ENCODE peak calls at places on chromosomes 4 and X, in seven cellular contexts. J is K562, H is HCT116, G is WTC11, A is HepG2, S is GM12878, X is H1. M is an unnamed sample.

GRCh38 chrX:65994519-65995501 is 45.1 kb downstream of the VSIG4 start:
- DNase-seq in J (no peak), H (no peak), G (no peak), A (no peak), S (no peak), X (no peak), M (no peak)

GRCh38 chrX:32893751-32894150 is 317.6 kb downstream of the DMD start:
- DNase-seq in J (no peak), H (no peak), G (no peak), A (no peak), S (no peak), X (no peak), M (no peak)

GRCh38 chr4:152500798-152501434 is 35.0 kb downstream of the FBXW7 start:
- DNase-seq in J (peak), H (peak), G (peak), A (peak), S (peak), X (peak), M (peak)

GRCh38 chr4:71553605-71554004 is 214.8 kb downstream of the SLC4A4 start:
- DNase-seq in J (peak), H (peak), G (no peak), A (no peak), S (no peak), X (no peak), M (peak)

GRCh38 chr4:27350161-27350560 is 489.5 kb downstream of the STIM2 start:
- DNase-seq in J (no peak), H (peak), G (no peak), A (no peak), S (no peak), X (no peak), M (no peak)

GRCh38 chr4:61805979-61806378 is 605.9 kb downstream of the ADGRL3 start:
- DNase-seq in J (no peak), H (no peak), G (no peak), A (no peak), S (no peak), X (no peak), M (no peak)

GRCh38 chrX:71144651-71145050 is at the start of gene NLGN3:
- DNase-seq in J (no peak), H (no peak), G (peak), A (no peak), S (no peak), X (no peak), M (no peak)

GRCh38 chr4:111937368-111937767 is 207.9 kb upstream of the FAM241A start:
- DNase-seq in J (no peak), H (peak), G (no peak), A (peak), S (no peak), X (no peak), M (peak)

GRCh38 chrX:103356023-103356798 is at the start of gene TCEAL9:
- DNase-seq in J (peak), H (peak), G (peak), A (peak), S (no peak), X (no peak), M (peak)

GRCh38 chr4:139920552-139920951 is 233.4 kb downstream of the MAML3 start:
- DNase-seq in J (no peak), H (no peak), G (no peak), A (no peak), S (no peak), X (no peak), M (no peak)

GRCh38 chr4:1856920-1857699 is 1.2 kb upstream of the LETM1 start:
- DNase-seq in J (peak), H (no peak), G (peak), A (no peak), S (no peak), X (no peak), M (no peak)

GRCh38 chr4:87304659-87305277 is 17.9 kb downstream of the HSD17B13 start:
- DNase-seq in J (no peak), H (no peak), G (no peak), A (no peak), S (no peak), X (no peak), M (peak)

GRCh38 chr4:57581200-57581599 is 471.0 kb upstream of the IGFBP7 start:
- DNase-seq in J (no peak), H (no peak), G (no peak), A (no peak), S (no peak), X (no peak), M (no peak)

GRCh38 chr4:142211444-142211843 is 575.1 kb downstream of the IL15 start:
- DNase-seq in J (no peak), H (no peak), G (no peak), A (no peak), S (no peak), X (no peak), M (no peak)

GRCh38 chr4:37981844-37982720 is 21.9 kb downstream of the PTTG2 start:
- DNase-seq in J (no peak), H (no peak), G (no peak), A (peak), S (no peak), X (no peak), M (no peak)

GRCh38 chr4:104418313-104418712 is 76.4 kb downstream of the CXXC4 start:
- DNase-seq in J (no peak), H (peak), G (no peak), A (no peak), S (no peak), X (no peak), M (no peak)

GRCh38 chr4:3013839-3014350 is 50.5 kb downstream of the GRK4 start:
- DNase-seq in J (no peak), H (no peak), G (no peak), A (peak), S (peak), X (no peak), M (no peak)

GRCh38 chr4:100290585-100290984 is 100.3 kb upstream of the DDIT4L start:
- DNase-seq in J (no peak), H (no peak), G (no peak), A (no peak), S (no peak), X (no peak), M (no peak)

GRCh38 chr4:38949416-38950051 is 81.9 kb downstream of the FAM114A1 start:
- DNase-seq in J (no peak), H (no peak), G (no peak), A (no peak), S (no peak), X (no peak), M (no peak)

GRCh38 chr4:185086053-185086452 is 57.0 kb upstream of the SLC25A4 start:
- DNase-seq in J (no peak), H (no peak), G (peak), A (no peak), S (no peak), X (no peak), M (no peak)

GRCh38 chr4:152064753-152065152 is 303.9 kb upstream of the GATB start:
- DNase-seq in J (no peak), H (no peak), G (no peak), A (no peak), S (no peak), X (no peak), M (no peak)

GRCh38 chr4:6308890-6309643 is 39.4 kb downstream of the WFS1 start:
- DNase-seq in J (no peak), H (no peak), G (peak), A (peak), S (no peak), X (no peak), M (no peak)

GRCh38 chr4:15805583-15806517 is 27.7 kb downstream of the CD38 start:
- DNase-seq in J (peak), H (peak), G (peak), A (peak), S (peak), X (no peak), M (peak)

GRCh38 chr4:8247047-8247930 is 22.3 kb upstream of the HTRA3 start:
- DNase-seq in J (no peak), H (no peak), G (no peak), A (peak), S (no peak), X (no peak), M (no peak)

GRCh38 chrX:46865281-46865680 is 28.4 kb downstream of the RP2 start:
- DNase-seq in J (no peak), H (no peak), G (no peak), A (peak), S (no peak), X (no peak), M (no peak)

GRCh38 chr4:170853422-170854021 is 763.8 kb upstream of the AADAT start:
- DNase-seq in J (peak), H (peak), G (peak), A (peak), S (peak), X (peak), M (peak)

GRCh38 chrX:38172596-38172995 is 48.1 kb downstream of the SRPX start:
- DNase-seq in J (no peak), H (no peak), G (no peak), A (no peak), S (no peak), X (no peak), M (no peak)

GRCh38 chr4:6892190-6892908 is 17.3 kb upstream of the TBC1D14 start:
- DNase-seq in J (peak), H (no peak), G (peak), A (peak), S (no peak), X (no peak), M (no peak)

GRCh38 chrX:15977644-15978043 is 123.0 kb upstream of the AP1S2 start:
- DNase-seq in J (no peak), H (no peak), G (no peak), A (no peak), S (no peak), X (no peak), M (no peak)

GRCh38 chr4:113407409-113407808 is 354.1 kb downstream of the CAMK2D start:
- DNase-seq in J (no peak), H (no peak), G (peak), A (no peak), S (no peak), X (no peak), M (no peak)

GRCh38 chrX:123450217-123450616 is 266.1 kb downstream of the GRIA3 start:
- DNase-seq in J (no peak), H (no peak), G (no peak), A (peak), S (no peak), X (no peak), M (peak)

GRCh38 chr4:118033148-118034060 is 882 bp upstream of the NDST3 start:
- DNase-seq in J (no peak), H (peak), G (peak), A (no peak), S (no peak), X (no peak), M (peak)
- TF ChIP-seq SP1 in J (no peak), H (no peak), G (peak), A (no peak), S (no peak), X (no peak), M (no peak)

DNA sequence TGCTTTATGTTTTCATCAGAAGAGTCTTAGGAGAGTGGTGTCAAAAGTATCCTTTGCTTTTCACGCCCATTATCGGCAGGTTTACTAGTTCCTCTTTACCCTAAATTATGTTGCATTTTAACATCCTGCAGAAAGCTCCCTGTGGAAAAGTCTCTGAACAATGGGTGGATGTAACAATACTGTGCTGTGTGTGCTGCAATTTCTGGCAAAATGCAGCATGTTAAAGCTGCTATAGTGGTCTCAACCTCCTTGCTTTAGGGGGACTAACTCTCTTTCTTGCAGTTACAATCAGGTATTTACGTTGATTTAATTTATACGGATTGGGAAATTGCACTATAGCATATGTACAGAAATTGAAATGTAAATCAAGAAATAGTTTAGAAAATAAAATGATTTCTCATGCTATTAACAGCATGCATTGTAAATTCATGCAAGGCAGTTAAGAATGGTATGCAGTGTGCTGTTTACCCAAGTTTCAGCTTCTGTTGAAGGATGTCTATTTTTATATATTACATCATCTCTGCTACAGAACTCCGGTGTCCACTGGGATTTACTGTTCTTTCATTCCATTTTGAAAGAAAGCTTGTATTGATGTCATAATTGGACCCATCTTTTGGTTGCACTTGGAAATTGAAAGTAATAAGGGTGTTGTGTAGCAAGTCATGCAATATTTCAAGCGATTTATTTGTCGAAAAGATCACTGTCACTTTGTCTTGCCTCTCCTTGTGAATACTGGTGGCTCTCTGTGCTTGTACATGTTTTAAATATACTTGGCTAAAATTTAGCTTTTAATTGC is 145.7 kb downstream of the RAPGEF2 start:
- DNase-seq in J (no peak), H (no peak), G (no peak), A (peak), S (no peak), X (no peak), M (peak)
- TF ChIP-seq SP1 in J (no peak), H (no peak), G (no peak), A (no peak), S (no peak), X (no peak), M (no peak)

DNA sequence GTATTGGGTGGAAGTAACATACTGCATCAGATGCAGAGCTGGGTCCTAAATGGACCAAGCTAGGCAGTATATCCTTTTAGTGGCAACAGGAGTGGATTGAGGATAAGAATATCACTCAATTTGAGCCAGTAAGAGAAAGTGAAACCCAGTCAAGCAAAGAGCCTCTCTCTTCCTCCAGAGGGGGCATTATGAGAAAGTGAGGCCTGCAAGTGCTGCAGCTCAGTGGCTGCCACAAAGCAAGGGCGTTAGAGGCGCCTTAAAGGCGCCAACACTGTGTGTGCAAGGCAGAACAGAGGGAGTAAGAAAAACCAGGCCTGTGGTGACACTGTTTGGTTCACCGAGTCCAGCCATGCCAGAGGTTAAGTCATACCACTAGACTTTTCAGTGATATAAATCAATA is 17.5 kb downstream of the STX18 start:
- DNase-seq in J (no peak), H (no peak), G (peak), A (no peak), S (peak), X (no peak), M (no peak)
- TF ChIP-seq SP1 in J (no peak), H (no peak), G (no peak), A (no peak), S (peak), X (no peak), M (no peak)

DNA sequence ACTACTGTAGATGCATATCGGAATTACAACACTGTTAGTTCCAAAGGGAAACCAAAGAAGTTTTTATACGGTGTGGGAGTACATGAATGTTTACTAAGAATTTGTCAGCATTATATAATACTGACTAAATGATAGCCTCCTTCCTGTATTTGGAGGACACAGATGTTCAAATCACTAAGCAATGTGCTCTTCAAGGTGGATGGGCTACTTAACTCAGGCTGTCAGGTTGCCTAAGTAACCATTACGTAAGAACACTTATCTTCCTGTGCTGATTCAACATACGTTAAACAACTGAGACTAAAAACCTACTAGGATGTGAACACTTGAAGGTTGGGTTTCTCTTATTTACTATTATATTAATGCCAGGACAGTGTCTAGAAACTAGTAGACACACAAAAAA is 81.9 kb upstream of the HPGD start:
- DNase-seq in J (no peak), H (no peak), G (no peak), A (no peak), S (no peak), X (no peak), M (no peak)
- TF ChIP-seq SP1 in J (no peak), H (no peak), G (no peak), A (no peak), S (no peak), X (no peak), M (no peak)

GRCh38 chrX:105567046-105567445 is 255.3 kb upstream of the NRK start:
- DNase-seq in J (no peak), H (no peak), G (no peak), A (no peak), S (no peak), X (no peak), M (no peak)
- TF ChIP-seq SP1 in J (no peak), H (no peak), G (no peak), A (no peak), S (no peak), X (no peak), M (no peak)

GRCh38 chr4:48345542-48345941 is 4.2 kb downstream of the SLAIN2 start:
- DNase-seq in J (no peak), H (no peak), G (no peak), A (no peak), S (no peak), X (no peak), M (no peak)

GRCh38 chr4:48343531-48343930 is 2.2 kb downstream of the SLAIN2 start:
- DNase-seq in J (no peak), H (no peak), G (no peak), A (no peak), S (no peak), X (no peak), M (no peak)

GRCh38 chr4:48343035-48343434 is 1.7 kb downstream of the SLAIN2 start:
- DNase-seq in J (no peak), H (no peak), G (no peak), A (no peak), S (no peak), X (no peak), M (no peak)

GRCh38 chr4:48347282-48347921 is 6.1 kb downstream of the SLAIN2 start:
- DNase-seq in J (no peak), H (no peak), G (no peak), A (no peak), S (no peak), X (no peak), M (no peak)

GRCh38 chr4:48346594-48346993 is 5.3 kb downstream of the SLAIN2 start:
- DNase-seq in J (no peak), H (no peak), G (no peak), A (no peak), S (no peak), X (no peak), M (no peak)
- TF ChIP-seq SP1 in J (no peak), H (no peak), G (no peak), A (no peak), S (no peak), X (no peak), M (no peak)

DNA sequence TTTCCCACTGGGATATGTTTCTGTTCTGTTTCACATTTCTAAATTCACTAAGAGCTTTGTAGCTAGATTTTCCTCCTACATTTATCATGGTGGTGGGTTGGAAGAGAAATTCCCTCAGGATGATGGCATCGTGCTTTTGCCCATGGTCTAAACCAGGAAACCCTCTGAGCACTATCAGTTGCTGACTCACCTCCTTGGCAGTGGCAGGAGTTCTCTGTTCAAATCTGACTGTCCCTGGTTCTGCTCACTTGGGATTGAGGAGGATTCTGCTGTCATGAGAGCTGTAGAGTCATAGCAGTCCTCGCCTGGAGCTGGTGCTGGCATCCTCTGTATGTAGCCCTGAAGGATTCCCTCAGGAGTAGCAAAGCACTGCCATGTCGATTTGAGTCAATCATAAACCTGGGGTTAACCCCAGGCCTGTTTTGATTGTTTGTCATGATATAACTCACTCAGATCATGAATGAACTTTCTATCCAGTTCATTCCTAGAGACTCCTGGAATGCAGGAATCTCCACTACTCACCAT is 9.4 kb downstream of the TEX13A start:
- DNase-seq in J (no peak), H (no peak), G (no peak), A (no peak), S (no peak), X (no peak), M (no peak)
- TF ChIP-seq SP1 in J (no peak), H (no peak), G (no peak), A (no peak), S (no peak), X (no peak), M (no peak)

GRCh38 chr4:144711685-144712456 is 65.9 kb downstream of the HHIP start:
- DNase-seq in J (no peak), H (no peak), G (no peak), A (no peak), S (no peak), X (no peak), M (no peak)

GRCh38 chr4:144710526-144710912 is 64.6 kb downstream of the HHIP start:
- DNase-seq in J (no peak), H (no peak), G (no peak), A (no peak), S (no peak), X (no peak), M (no peak)

GRCh38 chr4:144705861-144706590 is 60.1 kb downstream of the HHIP start:
- DNase-seq in J (no peak), H (no peak), G (no peak), A (no peak), S (no peak), X (no peak), M (no peak)

GRCh38 chr4:144709793-144710525 is 64.0 kb downstream of the HHIP start:
- DNase-seq in J (no peak), H (peak), G (no peak), A (no peak), S (no peak), X (no peak), M (no peak)

DNA sequence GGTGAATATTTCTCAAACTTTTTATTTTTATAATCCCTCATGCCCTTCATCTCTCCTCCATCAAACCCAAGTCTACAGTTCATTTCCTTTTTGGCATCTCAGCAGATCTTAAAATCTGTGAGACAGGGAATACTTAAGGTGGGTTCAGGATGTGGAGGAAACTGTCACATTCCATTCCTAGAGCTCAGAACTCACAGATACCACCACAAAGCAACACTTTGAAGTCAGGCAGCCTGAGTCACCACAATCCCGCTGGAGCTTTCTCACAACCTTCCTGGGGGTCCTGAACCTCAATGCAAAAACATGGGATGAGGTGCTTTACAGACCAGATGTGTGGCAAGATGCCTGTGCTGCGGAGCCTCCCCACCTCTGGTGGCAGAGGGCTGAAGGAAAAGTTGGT is 63.2 kb downstream of the HHIP start:
- DNase-seq in J (no peak), H (peak), G (no peak), A (no peak), S (no peak), X (no peak), M (no peak)
- TF ChIP-seq SP1 in J (no peak), H (no peak), G (no peak), A (no peak), S (no peak), X (no peak), M (no peak)

M was measured in HEK293T.